ENCODE peak calls at places on chromosomes 6 and 20, in eight cellular contexts. One of them, this sample, is unnamed.

GRCh38 chr20:11716239-11716944 is 201.3 kb upstream of the BTBD3 start:
- DNase-seq in retina: peak; percentile 29
- DNase-seq in GM20000: no peak
- DNase-seq in LHCN-M2: peak; percentile 84
- DNase-seq in right atrium auricular region: no peak
- DNase-seq in epithelial cell of esophagus: peak; percentile 32
- DNase-seq in amniotic stem cell: peak; percentile 73
- DNase-seq in MM.1S: no peak
- DNase-seq in this sample: no peak

GRCh38 chr6:3977875-3978711 is 100.8 kb downstream of the FAM217A start:
- DNase-seq in retina: peak; percentile 50
- DNase-seq in GM20000: peak; percentile 32
- DNase-seq in LHCN-M2: peak; percentile 94
- DNase-seq in right atrium auricular region: peak; percentile 65
- DNase-seq in epithelial cell of esophagus: peak; percentile 63
- DNase-seq in amniotic stem cell: peak; percentile 63
- DNase-seq in MM.1S: peak; percentile 86
- DNase-seq in this sample: peak; percentile 69

GRCh38 chr6:108570518-108570917 is 9.8 kb downstream of the FOXO3 start:
- DNase-seq in retina: no peak
- DNase-seq in GM20000: no peak
- DNase-seq in LHCN-M2: no peak
- DNase-seq in right atrium auricular region: no peak
- DNase-seq in epithelial cell of esophagus: no peak
- DNase-seq in amniotic stem cell: no peak
- DNase-seq in MM.1S: peak; percentile 30
- DNase-seq in this sample: no peak

GRCh38 chr6:91505199-91505598 is 918.3 kb upstream of the MAP3K7 start:
- DNase-seq in retina: no peak
- DNase-seq in GM20000: no peak
- DNase-seq in LHCN-M2: no peak
- DNase-seq in right atrium auricular region: no peak
- DNase-seq in epithelial cell of esophagus: no peak
- DNase-seq in amniotic stem cell: no peak
- DNase-seq in MM.1S: no peak
- DNase-seq in this sample: no peak

GRCh38 chr6:13813621-13814175 is 659 bp downstream of the MCUR1 start:
- DNase-seq in retina: peak; percentile 83
- DNase-seq in GM20000: no peak
- DNase-seq in LHCN-M2: peak; percentile 66
- DNase-seq in right atrium auricular region: peak; percentile 67
- DNase-seq in epithelial cell of esophagus: peak; percentile 62
- DNase-seq in amniotic stem cell: peak; percentile 39
- DNase-seq in MM.1S: no peak
- DNase-seq in this sample: no peak

GRCh38 chr6:25251426-25251825 is 27.7 kb upstream of the CARMIL1 start:
- DNase-seq in retina: no peak
- DNase-seq in GM20000: no peak
- DNase-seq in LHCN-M2: no peak
- DNase-seq in right atrium auricular region: no peak
- DNase-seq in epithelial cell of esophagus: no peak
- DNase-seq in amniotic stem cell: no peak
- DNase-seq in MM.1S: no peak
- DNase-seq in this sample: no peak

GRCh38 chr6:107511410-107512070 is 21.6 kb downstream of the SOBP start:
- DNase-seq in retina: no peak
- DNase-seq in GM20000: no peak
- DNase-seq in LHCN-M2: no peak
- DNase-seq in right atrium auricular region: peak; percentile 82
- DNase-seq in epithelial cell of esophagus: no peak
- DNase-seq in amniotic stem cell: no peak
- DNase-seq in MM.1S: no peak
- DNase-seq in this sample: no peak

GRCh38 chr20:56393133-56393472 is 658 bp downstream of the CSTF1 start:
- DNase-seq in retina: no peak
- DNase-seq in GM20000: no peak
- DNase-seq in LHCN-M2: peak; percentile 13
- DNase-seq in right atrium auricular region: no peak
- DNase-seq in epithelial cell of esophagus: peak; percentile 8
- DNase-seq in amniotic stem cell: no peak
- DNase-seq in MM.1S: no peak
- DNase-seq in this sample: no peak

GRCh38 chr20:16556299-16556698 is 16.9 kb downstream of the KIF16B start:
- DNase-seq in retina: no peak
- DNase-seq in GM20000: no peak
- DNase-seq in LHCN-M2: peak; percentile 49
- DNase-seq in right atrium auricular region: no peak
- DNase-seq in epithelial cell of esophagus: peak; percentile 78
- DNase-seq in amniotic stem cell: no peak
- DNase-seq in MM.1S: no peak
- DNase-seq in this sample: no peak

GRCh38 chr20:58893355-58894151 is 41.0 kb downstream of the GNAS start:
- DNase-seq in retina: no peak
- DNase-seq in GM20000: no peak
- DNase-seq in LHCN-M2: peak; percentile 15
- DNase-seq in right atrium auricular region: no peak
- DNase-seq in epithelial cell of esophagus: peak; percentile 60
- DNase-seq in amniotic stem cell: peak; percentile 14
- DNase-seq in MM.1S: no peak
- DNase-seq in this sample: no peak

GRCh38 chr6:156262014-156262413 is 515.2 kb upstream of the ARID1B start:
- DNase-seq in retina: no peak
- DNase-seq in GM20000: no peak
- DNase-seq in LHCN-M2: no peak
- DNase-seq in right atrium auricular region: no peak
- DNase-seq in epithelial cell of esophagus: no peak
- DNase-seq in amniotic stem cell: no peak
- DNase-seq in MM.1S: no peak
- DNase-seq in this sample: no peak

GRCh38 chr6:53879608-53880007 is 84.8 kb downstream of the LRRC1 start:
- DNase-seq in retina: no peak
- DNase-seq in GM20000: no peak
- DNase-seq in LHCN-M2: no peak
- DNase-seq in right atrium auricular region: no peak
- DNase-seq in epithelial cell of esophagus: peak; percentile 65
- DNase-seq in amniotic stem cell: no peak
- DNase-seq in MM.1S: no peak
- DNase-seq in this sample: no peak

GRCh38 chr6:163415620-163416379 is 1.3 kb downstream of the QKI start:
- DNase-seq in retina: peak; percentile 67
- DNase-seq in GM20000: peak; percentile 77
- DNase-seq in LHCN-M2: peak; percentile 58
- DNase-seq in right atrium auricular region: no peak
- DNase-seq in epithelial cell of esophagus: peak; percentile 70
- DNase-seq in amniotic stem cell: peak; percentile 35
- DNase-seq in MM.1S: peak; percentile 37
- DNase-seq in this sample: no peak

GRCh38 chr20:12555369-12555768 is 453.4 kb upstream of the SPTLC3 start:
- DNase-seq in retina: no peak
- DNase-seq in GM20000: no peak
- DNase-seq in LHCN-M2: no peak
- DNase-seq in right atrium auricular region: no peak
- DNase-seq in epithelial cell of esophagus: peak; percentile 64
- DNase-seq in amniotic stem cell: no peak
- DNase-seq in MM.1S: no peak
- DNase-seq in this sample: no peak

GRCh38 chr6:18392346-18392877 is 5.3 kb downstream of the RNF144B start:
- DNase-seq in retina: no peak
- DNase-seq in GM20000: no peak
- DNase-seq in LHCN-M2: no peak
- DNase-seq in right atrium auricular region: no peak
- DNase-seq in epithelial cell of esophagus: no peak
- DNase-seq in amniotic stem cell: no peak
- DNase-seq in MM.1S: no peak
- DNase-seq in this sample: no peak

GRCh38 chr6:11493979-11494378 is 43.6 kb upstream of the TMEM170B start:
- DNase-seq in retina: no peak
- DNase-seq in GM20000: no peak
- DNase-seq in LHCN-M2: no peak
- DNase-seq in right atrium auricular region: no peak
- DNase-seq in epithelial cell of esophagus: peak; percentile 28
- DNase-seq in amniotic stem cell: no peak
- DNase-seq in MM.1S: no peak
- DNase-seq in this sample: no peak

GRCh38 chr20:9068232-9068781 is 580 bp upstream of the PLCB4 start:
- DNase-seq in retina: no peak
- DNase-seq in GM20000: no peak
- DNase-seq in LHCN-M2: peak; percentile 27
- DNase-seq in right atrium auricular region: no peak
- DNase-seq in epithelial cell of esophagus: peak; percentile 55
- DNase-seq in amniotic stem cell: peak; percentile 26
- DNase-seq in MM.1S: no peak
- DNase-seq in this sample: no peak

GRCh38 chr6:159467473-159468041 is 225.5 kb downstream of the SOD2 start:
- DNase-seq in retina: no peak
- DNase-seq in GM20000: peak; percentile 54
- DNase-seq in LHCN-M2: no peak
- DNase-seq in right atrium auricular region: no peak
- DNase-seq in epithelial cell of esophagus: no peak
- DNase-seq in amniotic stem cell: no peak
- DNase-seq in MM.1S: peak; percentile 26
- DNase-seq in this sample: no peak

GRCh38 chr6:5302995-5303622 is 41.8 kb downstream of the FARS2 start:
- DNase-seq in retina: peak; percentile 37
- DNase-seq in GM20000: peak; percentile 71
- DNase-seq in LHCN-M2: no peak
- DNase-seq in right atrium auricular region: no peak
- DNase-seq in epithelial cell of esophagus: peak; percentile 85
- DNase-seq in amniotic stem cell: no peak
- DNase-seq in MM.1S: peak; percentile 80
- DNase-seq in this sample: no peak

GRCh38 chr6:137731960-137732616 is 135.0 kb upstream of the TNFAIP3 start:
- DNase-seq in retina: no peak
- DNase-seq in GM20000: no peak
- DNase-seq in LHCN-M2: peak; percentile 77
- DNase-seq in right atrium auricular region: no peak
- DNase-seq in epithelial cell of esophagus: peak; percentile 78
- DNase-seq in amniotic stem cell: no peak
- DNase-seq in MM.1S: no peak
- DNase-seq in this sample: no peak

GRCh38 chr6:25405442-25405841 is 126.3 kb downstream of the CARMIL1 start:
- DNase-seq in retina: no peak
- DNase-seq in GM20000: no peak
- DNase-seq in LHCN-M2: no peak
- DNase-seq in right atrium auricular region: no peak
- DNase-seq in epithelial cell of esophagus: no peak
- DNase-seq in amniotic stem cell: no peak
- DNase-seq in MM.1S: peak; percentile 31
- DNase-seq in this sample: no peak

GRCh38 chr6:107704377-107705013 is 119.6 kb downstream of the SCML4 start:
- DNase-seq in retina: peak; percentile 68
- DNase-seq in GM20000: peak; percentile 49
- DNase-seq in LHCN-M2: peak; percentile 57
- DNase-seq in right atrium auricular region: no peak
- DNase-seq in epithelial cell of esophagus: peak; percentile 30
- DNase-seq in amniotic stem cell: no peak
- DNase-seq in MM.1S: peak; percentile 31
- DNase-seq in this sample: no peak

GRCh38 chr6:136468711-136469110 is 81.5 kb downstream of the MAP7 start:
- DNase-seq in retina: no peak
- DNase-seq in GM20000: no peak
- DNase-seq in LHCN-M2: no peak
- DNase-seq in right atrium auricular region: no peak
- DNase-seq in epithelial cell of esophagus: no peak
- DNase-seq in amniotic stem cell: no peak
- DNase-seq in MM.1S: no peak
- DNase-seq in this sample: no peak

This sample was measured in pulmonary artery endothelial cell.